ENCODE peak calls at places on chromosomes 2 and 18, in five cellular contexts. L is A549, T is tibial nerve, M is ovary, Q is aorta. R is an unnamed sample. For H3K4me1, the result is how much of the 10 kb centered on the place peaks cover.

GRCh38 chr2:148814853-148815419 is 60.1 kb upstream of the KIF5C start:
- DNase-seq in L (no peak), T (no peak), M (peak), Q (no peak), R (no peak)

GRCh38 chr2:133266926-133267590 is 301.2 kb downstream of the NCKAP5 start:
- DNase-seq in L (peak), T (no peak), M (no peak), Q (no peak), R (no peak)

GRCh38 chr2:396903-397302 is 109.0 kb upstream of the ALKAL2 start:
- DNase-seq in L (no peak), T (no peak), M (no peak), Q (no peak), R (no peak)

GRCh38 chr2:241837197-241837596 is 21.5 kb downstream of the PDCD1 start:
- DNase-seq in L (no peak), T (peak), M (no peak), Q (no peak), R (no peak)

GRCh38 chr2:121860033-121860810 is 104.8 kb downstream of the TSN start:
- DNase-seq in L (no peak), T (no peak), M (no peak), Q (no peak), R (no peak)

GRCh38 chr2:170771049-170771937 is 1.1 kb downstream of the ERICH2 start:
- DNase-seq in L (peak), T (no peak), M (no peak), Q (no peak), R (no peak)

GRCh38 chr18:57023483-57023882 is 123.4 kb upstream of the BOD1L2 start:
- DNase-seq in L (no peak), T (no peak), M (no peak), Q (no peak), R (no peak)

GRCh38 chr2:149924028-149924427 is 336.5 kb upstream of the MMADHC start:
- DNase-seq in L (peak), T (no peak), M (no peak), Q (no peak), R (no peak)

GRCh38 chr2:22855081-22855480 is 529.9 kb upstream of the KLHL29 start:
- DNase-seq in L (no peak), T (no peak), M (no peak), Q (no peak), R (no peak)

DNA sequence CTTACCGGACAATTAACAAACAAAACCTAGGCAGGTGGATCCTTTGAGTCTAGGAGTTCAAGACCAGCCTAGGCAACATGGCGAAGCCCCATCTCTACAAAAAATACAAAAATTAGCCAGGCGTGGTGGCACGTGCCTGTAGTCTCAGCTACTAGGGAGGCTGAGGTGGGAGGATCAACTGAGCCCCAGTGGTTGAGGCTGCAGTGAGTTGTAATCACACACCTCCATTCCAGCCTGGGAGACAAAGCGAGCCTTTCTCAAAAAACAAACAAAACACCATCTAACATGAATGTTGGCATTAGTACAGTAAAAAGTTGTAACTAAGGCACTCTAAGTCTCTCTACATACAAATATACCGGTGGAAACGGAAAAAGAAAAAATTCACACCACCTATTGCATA is 5.3 kb downstream of the SP3 start:
- DNase-seq in L (no peak), T (no peak), M (no peak), Q (no peak), R (no peak)
- H3K4me3 ChIP-seq in L (no peak), T (no peak), M (no peak), Q (no peak), R (no peak)

DNA sequence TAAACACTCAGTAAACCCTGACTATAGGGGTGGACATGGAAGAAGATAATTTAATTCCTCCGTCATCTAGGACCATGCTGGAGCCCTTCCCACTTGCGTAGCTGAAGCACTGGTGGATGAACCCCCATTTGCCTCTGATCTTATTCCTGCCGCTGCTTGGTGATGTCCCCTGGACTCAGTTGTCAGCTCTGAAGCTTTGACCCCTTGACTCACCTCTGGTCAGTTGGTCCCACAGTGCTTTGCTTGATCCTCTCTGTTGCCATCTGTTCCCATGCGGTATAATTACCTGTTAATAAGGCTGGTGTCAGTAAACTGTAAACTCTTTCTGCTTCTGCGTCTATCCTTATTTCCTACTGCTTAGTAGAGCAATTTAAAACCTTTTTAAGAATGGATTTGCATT is 126.9 kb downstream of the SPTBN1 start:
- DNase-seq in L (no peak), T (no peak), M (no peak), Q (no peak), R (no peak)
- H3K4me1 ChIP-seq in L (half or more), T (half or more), M (under half), Q (under half), R (half or more)

GRCh38 chr2:108536133-108536780 is 2.0 kb downstream of the LIMS1 start:
- DNase-seq in L (no peak), T (no peak), M (no peak), Q (no peak), R (no peak)
- H3K4me3 ChIP-seq in L (no peak), T (no peak), M (no peak), Q (peak), R (no peak)

GRCh38 chr18:68484241-68484640 is 230.7 kb downstream of the TMX3 start:
- DNase-seq in L (no peak), T (no peak), M (no peak), Q (no peak), R (no peak)

GRCh38 chr18:68480196-68480595 is 234.7 kb downstream of the TMX3 start:
- DNase-seq in L (no peak), T (no peak), M (no peak), Q (no peak), R (no peak)

GRCh38 chr18:68478246-68478645 is 236.7 kb downstream of the TMX3 start:
- DNase-seq in L (no peak), T (no peak), M (no peak), Q (no peak), R (no peak)

DNA sequence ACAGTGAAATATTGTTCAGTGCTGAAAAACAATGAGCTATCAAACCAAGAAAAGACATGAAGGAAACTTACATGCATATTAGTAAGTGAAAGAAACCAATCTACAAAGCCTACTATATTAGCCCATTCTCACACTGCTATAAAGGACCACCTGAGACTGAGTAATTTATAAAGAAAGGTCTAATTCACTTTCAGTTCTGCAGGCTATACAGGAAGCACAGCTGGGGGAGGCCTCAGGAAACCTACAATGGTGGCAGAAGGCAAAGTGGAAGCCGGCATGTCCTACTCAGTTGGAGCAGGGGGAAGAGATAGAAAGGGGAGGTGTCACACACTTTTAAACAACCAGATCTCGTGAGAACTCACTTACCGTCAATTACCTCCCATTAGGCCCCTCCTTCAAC is 232.1 kb downstream of the TMX3 start:
- DNase-seq in L (no peak), T (no peak), M (no peak), Q (no peak), R (no peak)
- H3K4me1 ChIP-seq in L (under half), T (under half), M (under half), Q (under half), R (under half)

DNA sequence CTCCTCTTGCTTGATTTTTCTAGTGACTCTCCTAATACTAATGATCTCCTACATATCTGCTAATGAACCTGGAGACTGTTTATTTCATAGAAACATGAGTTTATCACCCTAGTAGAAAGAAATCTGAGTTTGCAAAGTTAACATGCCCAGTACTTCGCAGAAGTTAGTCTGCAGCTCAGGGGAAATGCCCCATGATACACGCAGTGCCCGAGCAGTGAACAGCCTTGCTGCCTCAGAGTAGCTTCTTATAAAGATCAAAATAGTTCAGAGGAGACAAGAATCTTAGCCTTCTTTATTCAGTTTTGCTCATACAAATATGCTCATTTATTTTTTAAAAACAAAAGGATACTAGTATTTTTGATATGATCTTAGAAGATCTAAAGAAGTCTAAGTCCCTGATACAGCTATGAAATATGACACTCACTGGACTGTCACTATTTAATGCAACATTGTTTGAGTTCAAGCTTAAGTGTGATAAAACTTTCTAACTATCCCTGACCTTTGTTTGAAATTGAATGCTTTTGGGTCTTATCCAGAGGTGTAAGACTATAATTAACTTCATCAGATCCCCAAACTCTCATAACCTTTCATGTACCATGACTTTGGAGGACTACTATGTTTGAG is 20.5 kb downstream of the FRZB start:
- DNase-seq in L (no peak), T (no peak), M (no peak), Q (no peak), R (no peak)
- H3K4me3 ChIP-seq in L (no peak), T (no peak), M (no peak), Q (no peak), R (no peak)

GRCh38 chr18:48564139-48564538 is 25.3 kb downstream of the CTIF start:
- DNase-seq in L (no peak), T (no peak), M (no peak), Q (no peak), R (no peak)
- H3K4me1 ChIP-seq in L (under half), T (under half), M (under half), Q (under half), R (under half)

DNA sequence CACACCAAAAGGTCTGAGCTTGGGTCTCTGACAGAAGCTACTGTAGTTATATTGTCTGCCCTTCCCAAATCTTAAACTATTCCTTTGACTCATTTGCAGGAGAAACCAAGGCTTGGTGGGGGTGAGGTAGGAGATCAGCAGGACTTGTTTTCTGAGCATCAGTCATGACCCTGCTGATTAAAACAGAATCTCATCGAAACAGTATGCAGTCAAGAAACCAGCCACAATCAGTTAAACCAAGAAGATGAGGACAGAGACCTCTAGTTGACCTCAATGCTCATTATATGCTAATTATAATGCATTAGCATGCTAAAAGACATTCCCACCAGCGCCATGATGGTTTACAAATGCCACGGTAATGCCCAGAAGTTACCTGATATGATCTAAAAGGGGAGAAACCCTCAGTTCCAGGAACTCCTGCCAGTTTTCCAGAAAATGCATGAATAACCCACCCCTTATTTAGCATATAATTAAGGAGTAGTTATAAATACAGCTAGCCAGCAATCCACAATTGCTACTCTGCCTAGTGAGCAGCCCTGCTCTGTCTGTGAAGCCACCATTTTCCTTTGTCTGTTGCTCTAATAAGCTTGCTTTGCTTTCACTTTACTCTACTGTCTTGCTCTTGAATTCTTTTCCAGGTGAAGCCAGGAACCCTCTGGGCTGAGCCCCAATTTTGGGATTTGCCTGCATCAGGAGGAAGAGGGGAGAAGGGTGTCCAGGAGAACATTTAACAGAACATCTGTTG is 26.7 kb downstream of the DSC3 start:
- DNase-seq in L (no peak), T (no peak), M (no peak), Q (no peak), R (no peak)
- H3K4me3 ChIP-seq in L (no peak), T (no peak), M (no peak), Q (no peak), R (no peak)

DNA sequence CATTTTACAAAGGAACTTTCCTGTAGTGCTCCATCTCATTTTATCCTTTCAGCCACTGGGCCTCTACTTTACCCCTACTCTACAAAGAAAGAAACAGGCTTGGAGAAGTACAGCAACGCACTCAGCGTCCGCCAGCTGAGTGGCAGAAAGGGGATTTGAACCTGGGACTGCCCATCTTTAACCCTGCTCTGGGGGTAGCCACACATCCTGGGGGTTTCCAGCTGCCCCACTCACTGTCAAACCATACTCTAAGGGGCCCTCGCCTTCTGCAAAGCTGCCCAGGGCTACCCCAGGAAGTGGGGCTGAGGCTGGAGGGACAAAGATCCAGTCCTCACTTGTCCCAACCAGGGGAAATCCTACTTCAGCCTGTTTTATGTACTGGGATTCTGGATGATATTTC is 17.9 kb downstream of the HS1BP3 start:
- DNase-seq in L (no peak), T (no peak), M (no peak), Q (no peak), R (no peak)
- H3K4me1 ChIP-seq in L (under half), T (under half), M (under half), Q (under half), R (under half)